ENCODE peak calls at places on chromosomes 3 and 15, in nine cellular contexts. O, K, T, Z, H, V, L, J and D are unnamed samples.

GRCh38 chr15:43484455-43484854 is 8.5 kb downstream of the TP53BP1 start:
- DNase-seq in T (peak; percentile 20), K (no peak), O (no peak), V (no peak), J (no peak), L (no peak), H (no peak), Z (no peak), D (no peak)

GRCh38 chr15:75966073-75966472 is 46.2 kb downstream of the NRG4 start:
- DNase-seq in L (no peak), K (no peak), V (peak; percentile 84), Z (no peak), O (no peak), H (no peak), J (peak; percentile 11), T (peak; percentile 76), D (no peak)

GRCh38 chr3:128360705-128361271 is 105.9 kb downstream of the DNAJB8 start:
- DNase-seq in K (no peak), O (peak; percentile 91), T (no peak), L (no peak), H (no peak), V (no peak), J (peak; percentile 47), Z (no peak), D (no peak)

GRCh38 chr3:53166781-53167291 is 5.8 kb downstream of the PRKCD start:
- DNase-seq in O (no peak), J (peak; percentile 74), T (peak; percentile 69), V (peak; percentile 64), L (peak; percentile 68), Z (peak; percentile 57), K (no peak), H (no peak), D (no peak)

GRCh38 chr3:50212971-50213370 is 7.9 kb downstream of the SLC38A3 start:
- DNase-seq in J (no peak), L (no peak), V (no peak), Z (no peak), O (no peak), H (no peak), T (no peak), K (no peak), D (no peak)

GRCh38 chr3:146817705-146818104 is 212.6 kb upstream of the PLSCR5 start:
- DNase-seq in L (no peak), O (no peak), K (no peak), H (no peak), T (peak; percentile 35), Z (no peak), J (peak; percentile 45), V (peak; percentile 16), D (no peak)

GRCh38 chr3:175956964-175957363 is 1097.8 kb downstream of the NAALADL2 start:
- DNase-seq in L (no peak), V (peak; percentile 10), O (no peak), Z (no peak), T (peak; percentile 20), K (no peak), H (no peak), J (peak; percentile 3), D (no peak)

GRCh38 chr15:97168704-97169475 is 791.6 kb upstream of the ARRDC4 start:
- DNase-seq in V (no peak), L (no peak), J (no peak), O (no peak), H (no peak), Z (no peak), T (peak; percentile 54), K (no peak), D (no peak)

GRCh38 chr3:72100062-72100511 is 315.1 kb upstream of the PROK2 start:
- DNase-seq in T (peak; percentile 11), L (no peak), K (no peak), O (no peak), Z (no peak), J (no peak), V (no peak), H (no peak), D (no peak)
- H3K4me1 ChIP-seq in T (peaks cover 3% of the 10 kb centered on the region), L (peaks cover 26% of the 10 kb centered on the region), K (peaks cover 20% of the 10 kb centered on the region), O (no peaks in the 10 kb centered on the region), Z (peaks cover 9% of the 10 kb centered on the region), J (no peaks in the 10 kb centered on the region), V (no peaks in the 10 kb centered on the region), H (peaks cover 22% of the 10 kb centered on the region), D (peaks cover 16% of the 10 kb centered on the region)

GRCh38 chr3:99637381-99638111 is 848 bp upstream of the COL8A1 start:
- DNase-seq in J (peak; percentile 91), K (no peak), T (peak; percentile 78), Z (no peak), H (no peak), O (no peak), V (peak; percentile 90), L (no peak), D (no peak)

GRCh38 chr3:99640214-99640851 is 1.9 kb downstream of the COL8A1 start:
- DNase-seq in H (no peak), J (peak; percentile 76), L (no peak), K (no peak), T (peak; percentile 61), O (no peak), Z (no peak), V (peak; percentile 69), D (no peak)

GRCh38 chr3:99641480-99641879 is 3.1 kb downstream of the COL8A1 start:
- DNase-seq in T (no peak), H (no peak), L (no peak), J (no peak), K (no peak), O (no peak), V (no peak), Z (no peak), D (no peak)

GRCh38 chr3:99638244-99638948 is at the start of gene COL8A1:
- DNase-seq in O (no peak), K (no peak), V (peak; percentile 77), L (no peak), J (peak; percentile 92), H (peak; percentile 94), T (peak; percentile 82), Z (no peak), D (no peak)

GRCh38 chr3:99639579-99639978 is 1.2 kb downstream of the COL8A1 start:
- DNase-seq in V (peak; percentile 35), L (no peak), O (no peak), T (peak; percentile 85), K (no peak), J (peak; percentile 56), H (no peak), Z (no peak), D (no peak)
- H3K4me3 ChIP-seq in V (peak overlapping the region; percentile 62), L (no peak overlapping the region), O (no peak overlapping the region), T (no peak overlapping the region), K (no peak overlapping the region), J (peak overlapping the region; percentile 81), H (peak overlapping the region; percentile 64), Z (no peak overlapping the region), D (no peak overlapping the region)

GRCh38 chr3:185726254-185726967 is 98.4 kb downstream of the IGF2BP2 start:
- DNase-seq in K (no peak), H (no peak), J (no peak), L (no peak), T (no peak), Z (no peak), O (peak; percentile 84), V (no peak), D (no peak)

GRCh38 chr3:185722920-185723319 is 101.9 kb downstream of the IGF2BP2 start:
- DNase-seq in T (no peak), L (no peak), K (no peak), Z (no peak), O (no peak), V (no peak), J (no peak), H (no peak), D (no peak)

GRCh38 chr3:185727873-185728272 is 97.0 kb downstream of the IGF2BP2 start:
- DNase-seq in J (peak; percentile 45), L (no peak), K (no peak), O (no peak), T (no peak), Z (no peak), H (no peak), V (no peak), D (no peak)

GRCh38 chr3:185721970-185722369 is 102.9 kb downstream of the IGF2BP2 start:
- DNase-seq in J (no peak), L (no peak), K (no peak), O (no peak), T (no peak), V (no peak), Z (no peak), H (no peak), D (no peak)

DNA sequence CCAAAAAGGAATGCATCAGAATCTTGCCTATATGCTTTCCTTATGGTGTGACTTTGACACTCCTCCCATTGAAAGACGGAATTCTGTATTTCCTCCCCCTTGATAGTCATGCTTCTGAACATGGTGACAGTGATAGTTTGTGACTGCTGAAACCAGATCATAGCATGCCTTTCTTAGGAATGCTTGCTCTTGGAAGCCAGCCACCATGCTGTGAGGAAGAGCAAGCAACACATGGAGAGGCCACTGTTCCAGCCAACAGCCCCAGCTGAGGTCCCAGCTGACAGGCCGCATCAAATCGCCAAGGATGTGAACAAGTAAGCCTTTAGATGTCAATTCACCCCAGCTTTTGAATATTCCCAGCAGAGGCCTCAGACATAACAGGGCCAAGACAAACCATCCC is 100.1 kb downstream of the IGF2BP2 start:
- DNase-seq in Z (no peak), O (no peak), T (no peak), H (no peak), K (no peak), L (no peak), J (peak; percentile 70), V (peak; percentile 71), D (no peak)
- H3K4me1 ChIP-seq in Z (no peaks in the 10 kb centered on the region), O (peaks cover 69% of the 10 kb centered on the region), T (peaks cover 14% of the 10 kb centered on the region), H (no peaks in the 10 kb centered on the region), K (no peaks in the 10 kb centered on the region), L (no peaks in the 10 kb centered on the region), J (peaks cover 18% of the 10 kb centered on the region), V (peaks cover 26% of the 10 kb centered on the region), D (no peaks in the 10 kb centered on the region)

GRCh38 chr15:52787549-52788098 is 2.5 kb downstream of the ONECUT1 start:
- DNase-seq in H (no peak), K (no peak), Z (no peak), J (no peak), O (no peak), T (no peak), V (no peak), L (no peak), D (no peak)

GRCh38 chr15:52784799-52785671 is 5.1 kb downstream of the ONECUT1 start:
- DNase-seq in L (no peak), K (no peak), J (no peak), O (peak; percentile 39), T (no peak), H (no peak), Z (no peak), V (no peak), D (no peak)

GRCh38 chr15:52787123-52787503 is 3.0 kb downstream of the ONECUT1 start:
- DNase-seq in J (no peak), Z (no peak), H (no peak), O (no peak), K (no peak), V (no peak), T (no peak), L (no peak), D (no peak)

GRCh38 chr15:52785672-52786406 is 4.3 kb downstream of the ONECUT1 start:
- DNase-seq in H (no peak), V (no peak), O (no peak), K (no peak), J (no peak), L (no peak), Z (no peak), T (no peak), D (no peak)

DNA sequence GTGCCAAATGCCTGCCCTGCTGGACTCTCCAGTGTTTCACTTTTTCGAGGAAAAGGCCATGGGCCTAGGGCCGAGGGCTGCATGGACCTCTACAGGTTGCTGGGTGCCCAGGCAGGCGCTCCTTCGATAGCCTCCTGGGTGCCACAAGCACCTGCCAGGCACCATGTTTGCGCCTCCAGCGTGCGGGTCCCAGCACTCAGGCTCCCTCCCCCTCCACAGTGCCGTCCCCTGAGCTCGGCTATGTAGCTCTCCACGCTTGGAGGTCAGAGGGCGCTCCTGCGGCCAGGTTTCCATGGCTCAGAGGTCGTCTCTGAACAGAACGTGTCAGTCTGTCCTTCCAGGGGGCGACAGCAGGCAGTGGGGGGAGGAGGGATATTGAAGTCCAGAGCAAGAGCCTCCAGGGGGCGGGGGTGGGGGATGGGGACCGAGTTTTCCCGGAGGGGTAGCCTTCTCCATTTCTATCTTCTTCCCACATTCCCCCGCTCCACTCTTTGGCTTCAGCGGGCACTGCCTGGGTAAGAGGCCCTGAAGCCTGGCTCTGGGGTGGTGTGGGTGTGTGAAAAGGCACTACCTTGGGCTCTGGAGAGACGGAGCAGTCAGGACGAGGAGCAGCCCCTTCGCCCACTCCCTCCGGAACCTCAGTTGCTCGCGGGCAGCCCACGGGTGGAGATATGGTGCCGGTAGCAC is 3.6 kb downstream of the ONECUT1 start:
- DNase-seq in H (no peak), T (no peak), K (no peak), Z (no peak), L (no peak), O (peak; percentile 43), V (no peak), J (no peak), D (no peak)
- H3K4me3 ChIP-seq in H (no peak overlapping the region), T (no peak overlapping the region), K (no peak overlapping the region), Z (no peak overlapping the region), L (no peak overlapping the region), O (peak overlapping the region; percentile 76), V (no peak overlapping the region), J (no peak overlapping the region), D (no peak overlapping the region)